ENCODE peak calls at places on chromosomes 13 and 19, in eight cellular contexts. W is CD8-positive, alpha-beta T cell; Z is A549; K is ovary; G is GM23338; O is stomach; F is left lung; S is adrenal gland. U is an unnamed sample.

GRCh38 chr13:23771966-23772365 is 117.2 kb downstream of the MIPEP start:
- DNase-seq in W (no peak), Z (no peak), K (no peak), G (no peak), O (no peak), F (no peak), S (no peak), U (no peak)

GRCh38 chr19:40642757-40643325 is 41.7 kb downstream of the LTBP4 start:
- DNase-seq in W (no peak), Z (no peak), K (no peak), G (no peak), O (no peak), F (no peak), S (no peak), U (no peak)

GRCh38 chr13:86425127-86425526 is 625.9 kb upstream of the SLITRK6 start:
- DNase-seq in W (no peak), Z (no peak), K (no peak), G (peak; percentile 8), O (no peak), F (no peak), S (no peak), U (no peak)

GRCh38 chr13:24232037-24232436 is 71.5 kb downstream of the SPATA13 start:
- DNase-seq in W (no peak), Z (no peak), K (no peak), G (no peak), O (no peak), F (no peak), S (no peak), U (no peak)

GRCh38 chr19:17406039-17406886 is 833 bp upstream of the BST2 start:
- DNase-seq in W (no peak), Z (no peak), K (no peak), G (no peak), O (no peak), F (no peak), S (no peak), U (no peak)

GRCh38 chr13:112976526-112976925 is 7.5 kb downstream of the MCF2L start:
- DNase-seq in W (no peak), Z (no peak), K (no peak), G (no peak), O (no peak), F (peak; percentile 72), S (no peak), U (no peak)

GRCh38 chr13:70183041-70183440 is 74.8 kb upstream of the KLHL1 start:
- DNase-seq in W (no peak), Z (peak; percentile 0), K (no peak), G (no peak), O (no peak), F (no peak), S (no peak), U (no peak)

GRCh38 chr13:113064534-113065405 is 40.8 kb upstream of the F7 start:
- DNase-seq in W (no peak), Z (peak; percentile 38), K (no peak), G (no peak), O (no peak), F (peak; percentile 65), S (no peak), U (no peak)

GRCh38 chr13:24642236-24642635 is 38.0 kb upstream of the ATP12A start:
- DNase-seq in W (no peak), Z (no peak), K (no peak), G (no peak), O (no peak), F (no peak), S (no peak), U (no peak)

GRCh38 chr19:55487884-55488687 is at the start of gene SSC5D:
- DNase-seq in W (no peak), Z (no peak), K (peak; percentile 74), G (peak; percentile 60), O (no peak), F (peak; percentile 67), S (no peak), U (no peak)

GRCh38 chr19:54035215-54036178 is 28.2 kb downstream of the VSTM1 start:
- DNase-seq in W (no peak), Z (peak; percentile 52), K (no peak), G (peak; percentile 68), O (no peak), F (no peak), S (no peak), U (no peak)

GRCh38 chr13:114041493-114041892 is 67.6 kb upstream of the C13orf46 start:
- DNase-seq in W (no peak), Z (no peak), K (no peak), G (no peak), O (no peak), F (no peak), S (no peak), U (no peak)

GRCh38 chr19:7969560-7969949 is 26.1 kb upstream of the TIMM44 start:
- DNase-seq in W (no peak), Z (no peak), K (no peak), G (peak; percentile 87), O (no peak), F (peak; percentile 24), S (no peak), U (no peak)

GRCh38 chr19:23522431-23522830 is 127.2 kb upstream of the ZNF91 start:
- DNase-seq in W (no peak), Z (no peak), K (no peak), G (no peak), O (no peak), F (no peak), S (no peak), U (no peak)

GRCh38 chr19:41871573-41872383 is 5.3 kb upstream of the CD79A start:
- DNase-seq in W (peak; percentile 81), Z (peak; percentile 56), K (no peak), G (peak; percentile 35), O (no peak), F (no peak), S (no peak), U (no peak)

GRCh38 chr13:88887045-88887662 is 1216.0 kb downstream of the SLITRK5 start:
- DNase-seq in W (no peak), Z (no peak), K (no peak), G (peak; percentile 16), O (no peak), F (peak; percentile 33), S (no peak), U (peak; percentile 30)

GRCh38 chr13:44311011-44311481 is 62.6 kb upstream of the SERP2 start:
- DNase-seq in W (no peak), Z (peak; percentile 68), K (no peak), G (no peak), O (peak; percentile 70), F (no peak), S (no peak), U (peak; percentile 70)

DNA sequence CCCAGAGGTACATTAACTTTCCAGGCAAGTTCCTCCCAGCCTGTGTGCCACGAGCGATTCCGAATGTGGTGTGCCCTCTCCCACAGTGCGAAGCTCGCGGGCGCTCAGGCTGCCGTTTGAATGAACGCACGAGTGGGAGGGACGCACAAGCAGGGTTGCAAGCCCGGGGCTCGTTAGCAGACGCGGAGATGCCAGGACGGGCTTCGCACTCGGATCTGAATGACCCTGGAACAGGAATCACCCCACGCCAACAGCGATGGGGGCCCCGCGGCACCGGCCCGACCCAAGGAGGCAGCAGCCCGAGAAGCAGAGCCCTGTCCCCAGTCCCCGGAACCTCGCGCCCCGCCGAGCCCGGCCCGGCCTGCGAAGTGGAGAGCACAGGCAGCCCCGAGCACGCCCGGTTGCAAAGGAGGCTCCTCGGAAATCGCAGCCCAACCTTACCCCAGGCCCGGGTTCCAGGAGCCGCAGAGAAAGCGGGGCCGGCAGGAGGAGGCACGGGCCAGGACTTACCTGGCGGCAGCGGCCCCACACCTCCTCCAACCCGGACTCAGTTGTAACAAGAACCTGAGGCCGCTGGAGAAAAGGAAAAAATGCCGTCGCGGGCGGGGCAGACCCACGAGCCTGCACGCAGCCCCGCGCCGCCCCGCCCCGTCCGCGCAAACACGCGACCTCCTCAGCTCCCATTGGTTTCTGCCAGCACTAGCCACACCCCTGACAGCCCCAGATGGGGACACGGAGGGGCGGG is at the start of gene SLC25A30:
- DNase-seq in W (peak; percentile 91), Z (peak; percentile 90), K (peak; percentile 95), G (peak; percentile 96), O (peak; percentile 96), F (peak; percentile 98), S (peak; percentile 97), U (peak; percentile 98)
- H3K4me3 ChIP-seq in W (peak within 1 kb of the TSS; percentile 97), Z (peak within 1 kb of the TSS; percentile 56), K (peak within 1 kb of the TSS; percentile 79), G (peak within 1 kb of the TSS; percentile 74), O (peak within 1 kb of the TSS; percentile 52), F (peak within 1 kb of the TSS; percentile 88), S (peak within 1 kb of the TSS; percentile 63), U (peak within 1 kb of the TSS; percentile 88)

DNA sequence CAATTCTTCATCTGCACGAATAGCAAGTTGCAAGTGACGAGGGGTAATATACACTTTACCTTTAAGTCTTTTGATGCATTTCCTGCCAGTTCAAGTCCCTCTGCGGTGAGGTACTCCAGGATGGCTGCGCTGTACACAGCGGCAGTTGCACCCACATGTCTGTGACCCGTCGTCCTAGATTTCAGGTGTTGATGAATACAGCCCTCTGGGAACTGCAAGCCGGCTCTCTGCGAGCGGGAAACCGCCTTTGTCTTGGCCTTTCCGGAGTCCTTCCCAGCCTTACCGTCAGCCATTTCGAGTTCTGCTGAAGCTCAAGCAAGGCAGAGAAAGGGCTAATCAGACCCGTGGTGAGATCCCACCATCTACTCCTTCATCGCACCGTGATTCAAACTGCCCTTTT is 14.8 kb downstream of the UBAC2 start:
- DNase-seq in W (peak; percentile 81), Z (no peak), K (no peak), G (no peak), O (no peak), F (no peak), S (no peak), U (no peak)
- H3K4me1 ChIP-seq in W (peaks cover 79% of the 10 kb centered on the region), Z (peaks cover 6% of the 10 kb centered on the region), K (peaks cover 9% of the 10 kb centered on the region), G (peaks cover 25% of the 10 kb centered on the region), O (peaks cover 46% of the 10 kb centered on the region), F (peaks cover 12% of the 10 kb centered on the region), S (peaks cover 11% of the 10 kb centered on the region), U (peaks cover 30% of the 10 kb centered on the region)

GRCh38 chr13:41847216-41847615 is 113.7 kb downstream of the VWA8 start:
- DNase-seq in W (no peak), Z (no peak), K (no peak), G (no peak), O (no peak), F (no peak), S (no peak), U (no peak)

DNA sequence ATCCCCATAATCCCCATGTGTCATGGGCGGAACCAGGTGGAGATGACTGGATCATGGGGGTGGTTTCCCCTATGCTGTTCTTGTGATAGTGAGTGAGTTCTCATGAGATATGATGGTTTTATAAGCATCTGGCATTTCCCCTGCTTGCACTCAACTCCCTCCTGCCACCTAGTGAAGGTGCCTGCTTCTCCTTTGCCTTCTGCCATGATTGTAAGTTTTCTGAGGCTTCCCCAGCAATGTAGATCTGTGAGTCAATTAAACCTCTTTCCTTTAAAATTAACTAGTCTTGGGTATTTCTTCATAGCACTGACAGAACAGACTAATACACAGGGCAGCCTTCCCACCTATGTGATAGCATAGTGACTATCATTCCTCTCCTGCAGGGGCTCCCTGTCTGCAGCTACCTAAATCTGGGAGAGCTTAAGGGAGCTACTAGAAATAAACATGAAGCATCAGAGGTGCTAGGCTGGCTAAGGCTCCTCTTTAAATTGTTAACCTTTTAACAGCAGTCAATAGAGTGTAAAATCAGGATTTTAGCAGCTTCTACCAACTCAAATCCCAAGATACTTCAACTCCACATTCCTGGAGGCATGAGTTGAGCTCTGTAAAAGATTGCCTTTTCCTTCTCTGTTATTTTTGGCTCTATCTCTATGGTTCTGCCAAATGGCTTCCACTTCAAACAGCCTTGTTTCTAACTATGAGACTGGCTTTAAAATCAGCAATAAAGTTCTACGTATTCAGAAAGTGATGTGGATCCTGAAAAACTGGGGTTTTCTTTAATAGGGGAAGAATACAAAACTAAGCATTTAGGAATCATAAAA is 112.3 kb downstream of the VWA8 start:
- DNase-seq in W (no peak), Z (no peak), K (no peak), G (no peak), O (no peak), F (no peak), S (no peak), U (no peak)
- TF ChIP-seq CTCF in W (no peak), Z (peak; percentile 23), K (no peak), G (peak; percentile 5), O (no peak), F (no peak), S (no peak), U (no peak)

GRCh38 chr19:35090160-35090794 is 25.3 kb upstream of the FXYD3 start:
- DNase-seq in W (peak; percentile 58), Z (peak; percentile 82), K (peak; percentile 52), G (peak; percentile 93), O (peak; percentile 69), F (peak; percentile 32), S (peak; percentile 75), U (peak; percentile 72)
- H3K4me3 ChIP-seq in W (no peak overlapping the region), Z (peak overlapping the region; percentile 29), K (no peak overlapping the region), G (peak overlapping the region; percentile 53), O (peak overlapping the region; percentile 16), F (no peak overlapping the region), S (no peak overlapping the region), U (no peak overlapping the region)